ENCODE peak calls at places on chromosomes 4 and X, in six cellular contexts. O is HepG2, V is upper lobe of left lung, E is K562, N is A549, G is GM12878. U is an unnamed sample.
A peak's percentile ranks its signal among the peaks of the same experiment; 100 is the strongest.

GRCh38 chr4:39407584-39407885 is 805 bp downstream of the KLB start:
- ATAC-seq in O (peak; percentile 49), V (no peak), E (no peak), N (no peak), G (no peak), U (no peak)

GRCh38 chr4:2910409-2910808 is 52.8 kb downstream of the NOP14 start:
- ATAC-seq in O (peak; percentile 69), V (no peak), E (peak; percentile 89), N (no peak), G (peak; percentile 72), U (no peak)

GRCh38 chr4:177728361-177729152 is 286.3 kb upstream of the AGA start:
- ATAC-seq in O (peak; percentile 59), V (no peak), E (peak; percentile 68), N (no peak), G (no peak), U (no peak)

GRCh38 chr4:52873861-52874343 is 11.8 kb downstream of the RASL11B start:
- ATAC-seq in O (no peak), V (no peak), E (no peak), N (no peak), G (no peak), U (no peak)

GRCh38 chr4:81421346-81422218 is 50.1 kb downstream of the RASGEF1B start:
- ATAC-seq in O (no peak), V (peak; percentile 83), E (peak; percentile 97), N (no peak), G (peak; percentile 99), U (peak; percentile 62)

GRCh38 chr4:81573817-81574216 is 102.1 kb upstream of the RASGEF1B start:
- ATAC-seq in O (no peak), V (no peak), E (no peak), N (no peak), G (no peak), U (no peak)

GRCh38 chr4:24024597-24024996 is 134.8 kb upstream of the PPARGC1A start:
- ATAC-seq in O (no peak), V (peak; percentile 30), E (no peak), N (no peak), G (no peak), U (no peak)

GRCh38 chr4:107552306-107552705 is 167.7 kb downstream of the PAPSS1 start:
- ATAC-seq in O (no peak), V (no peak), E (no peak), N (no peak), G (no peak), U (no peak)

GRCh38 chrX:23334871-23335599 is 386 bp downstream of the PTCHD1 start:
- ATAC-seq in O (no peak), V (no peak), E (no peak), N (no peak), G (no peak), U (peak; percentile 35)

GRCh38 chrX:123994730-123995129 is 33.2 kb downstream of the STAG2 start:
- ATAC-seq in O (no peak), V (peak; percentile 34), E (no peak), N (no peak), G (no peak), U (no peak)

GRCh38 chr4:143616771-143617170 is 83.7 kb downstream of the FREM3 start:
- ATAC-seq in O (no peak), V (no peak), E (peak; percentile 42), N (no peak), G (peak; percentile 95), U (no peak)

GRCh38 chr4:172630289-172630688 is 538.3 kb upstream of the GALNT7 start:
- ATAC-seq in O (no peak), V (no peak), E (no peak), N (no peak), G (no peak), U (no peak)

GRCh38 chr4:187424636-187425035 is 570.9 kb upstream of the ZFP42 start:
- ATAC-seq in O (no peak), V (no peak), E (no peak), N (no peak), G (no peak), U (no peak)

GRCh38 chrX:104195489-104196084 is 29.3 kb downstream of the FAM199X start:
- ATAC-seq in O (no peak), V (no peak), E (peak; percentile 84), N (peak; percentile 50), G (peak; percentile 79), U (no peak)

GRCh38 chrX:26286836-26287235 is 70.9 kb downstream of the MAGEB5 start:
- ATAC-seq in O (no peak), V (no peak), E (no peak), N (no peak), G (no peak), U (no peak)

GRCh38 chrX:19680580-19680979 is 165.3 kb upstream of the MAP3K15 start:
- ATAC-seq in O (no peak), V (no peak), E (no peak), N (no peak), G (no peak), U (no peak)

GRCh38 chrX:48971325-48972213 is at the start of gene KCND1:
- ATAC-seq in O (peak; percentile 47), V (peak; percentile 67), E (peak; percentile 45), N (peak; percentile 44), G (peak; percentile 34), U (peak; percentile 39)

GRCh38 chr4:184030764-184031163 is 125.7 kb downstream of the STOX2 start:
- ATAC-seq in O (no peak), V (no peak), E (no peak), N (no peak), G (no peak), U (no peak)

GRCh38 chr4:17323619-17324400 is 188.1 kb downstream of the QDPR start:
- ATAC-seq in O (no peak), V (no peak), E (no peak), N (no peak), G (no peak), U (no peak)

GRCh38 chrX:130896816-130897508 is 6.0 kb downstream of the ENOX2 start:
- ATAC-seq in O (no peak), V (peak; percentile 75), E (no peak), N (no peak), G (no peak), U (no peak)
- TF ChIP-seq EP300 in O (no peak), V (no peak), E (no peak), N (no peak), G (no peak), U (no peak)

GRCh38 chr4:89301003-89301402 is 6.6 kb downstream of the GPRIN3 start:
- ATAC-seq in O (no peak), V (no peak), E (no peak), N (no peak), G (no peak), U (no peak)
- TF ChIP-seq EP300 in O (no peak), V (no peak), E (no peak), N (no peak), G (no peak), U (no peak)

DNA sequence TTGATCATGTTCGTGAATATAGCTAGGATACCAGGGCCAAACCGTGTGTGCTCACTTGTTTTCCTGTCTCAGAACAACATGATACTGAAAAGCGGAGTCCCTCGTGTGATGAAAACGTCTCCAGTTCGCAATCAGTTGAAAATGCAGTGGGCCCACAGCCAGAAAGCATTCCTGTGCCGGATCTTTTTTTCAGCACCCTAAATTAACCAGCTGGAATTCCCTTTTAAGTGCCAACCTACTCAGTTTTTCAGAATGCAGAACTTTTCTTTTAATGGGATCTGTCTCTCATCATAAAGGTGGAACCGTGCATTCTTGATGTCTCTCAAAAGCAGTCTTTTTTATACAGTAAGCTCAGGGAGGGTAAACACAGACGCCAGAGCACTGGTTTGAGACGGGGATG is 130.8 kb upstream of the FRG1 start:
- ATAC-seq in O (no peak), V (no peak), E (no peak), N (no peak), G (no peak), U (no peak)
- TF ChIP-seq EP300 in O (no peak), V (no peak), E (no peak), N (no peak), G (no peak), U (no peak)

GRCh38 chr4:40829586-40829985 is 79.8 kb downstream of the NSUN7 start:
- ATAC-seq in O (no peak), V (no peak), E (no peak), N (no peak), G (no peak), U (no peak)

GRCh38 chr4:40832175-40832574 is 82.4 kb downstream of the NSUN7 start:
- ATAC-seq in O (no peak), V (no peak), E (no peak), N (no peak), G (no peak), U (no peak)

GRCh38 chr4:40833212-40833611 is 83.5 kb downstream of the NSUN7 start:
- ATAC-seq in O (no peak), V (no peak), E (no peak), N (no peak), G (no peak), U (no peak)

GRCh38 chr4:40828661-40829060 is 78.9 kb downstream of the NSUN7 start:
- ATAC-seq in O (no peak), V (no peak), E (no peak), N (no peak), G (no peak), U (no peak)

GRCh38 chr4:40831462-40831861 is 81.7 kb downstream of the NSUN7 start:
- ATAC-seq in O (no peak), V (no peak), E (no peak), N (no peak), G (no peak), U (no peak)
- TF ChIP-seq EP300 in O (no peak), V (no peak), E (no peak), N (no peak), G (no peak), U (no peak)

GRCh38 chrX:24981030-24981429 is 34.7 kb downstream of the ARX start:
- ATAC-seq in O (no peak), V (no peak), E (no peak), N (no peak), G (no peak), U (no peak)
- TF ChIP-seq EP300 in O (no peak), V (no peak), E (no peak), N (no peak), G (no peak), U (no peak)

U was measured in gastroesophageal sphincter.